ENCODE peak calls at places on chromosomes 7 and 10, in eight cellular contexts. C is HCT116, N is A549, E is HL-60, V is SK-N-SH, T is K562, X is GM23338, U is HepG2. M is an unnamed sample.

GRCh38 chr10:122786269-122786668 is 59.4 kb downstream of the CUZD1 start:
- DNase-seq in C (no peak), T (no peak), E (no peak), X (peak; percentile 84), U (peak; percentile 13), V (no peak), N (peak; percentile 21), M (no peak)

GRCh38 chr7:129617178-129617577 is 5.7 kb downstream of the NRF1 start:
- DNase-seq in E (peak; percentile 71), C (no peak), V (no peak), T (no peak), N (no peak), U (no peak), X (no peak), M (no peak)

GRCh38 chr10:84427903-84428650 is 99.7 kb downstream of the CCSER2 start:
- DNase-seq in E (no peak), X (no peak), U (peak; percentile 15), N (no peak), C (no peak), T (no peak), V (no peak), M (no peak)

GRCh38 chr7:92751902-92752901 is 84.2 kb downstream of the CDK6 start:
- DNase-seq in N (peak; percentile 68), U (peak; percentile 93), X (no peak), V (no peak), T (no peak), C (peak; percentile 77), E (no peak), M (peak; percentile 92)

GRCh38 chr7:101874028-101874427 is 56.6 kb downstream of the CUX1 start:
- DNase-seq in X (no peak), C (no peak), V (no peak), T (no peak), U (no peak), N (no peak), E (no peak), M (no peak)

GRCh38 chr7:87263537-87263936 is 44.0 kb upstream of the TMEM243 start:
- DNase-seq in X (no peak), T (no peak), N (no peak), E (no peak), V (no peak), C (no peak), U (no peak), M (no peak)

GRCh38 chr10:98371421-98371820 is 43.6 kb downstream of the PYROXD2 start:
- DNase-seq in U (no peak), E (no peak), C (no peak), X (no peak), N (no peak), T (no peak), V (no peak), M (no peak)

GRCh38 chr10:32923849-32924248 is 34.2 kb downstream of the ITGB1 start:
- DNase-seq in N (no peak), V (no peak), E (no peak), X (no peak), T (no peak), U (no peak), C (no peak), M (no peak)

GRCh38 chr7:91397612-91398011 is 133.4 kb downstream of the FZD1 start:
- DNase-seq in C (no peak), X (no peak), U (no peak), E (no peak), N (no peak), V (no peak), T (no peak), M (no peak)

GRCh38 chr7:137953692-137954470 is 48.0 kb downstream of the CREB3L2 start:
- DNase-seq in X (peak; percentile 74), C (peak; percentile 27), T (peak; percentile 53), E (no peak), V (no peak), N (peak; percentile 89), U (no peak), M (peak; percentile 78)

GRCh38 chr7:96786998-96787395 is 77.4 kb upstream of the SEM1 start:
- DNase-seq in X (peak; percentile 69), T (no peak), U (no peak), E (no peak), V (no peak), N (no peak), C (no peak), M (no peak)

GRCh38 chr10:71735709-71736569 is 16.4 kb upstream of the C10orf105 start:
- DNase-seq in N (no peak), V (no peak), C (no peak), T (no peak), E (peak; percentile 81), U (no peak), X (no peak), M (no peak)

GRCh38 chr7:8751557-8752231 is 318.3 kb downstream of the NXPH1 start:
- DNase-seq in N (no peak), X (no peak), U (no peak), T (peak; percentile 22), V (no peak), C (no peak), E (no peak), M (no peak)

GRCh38 chr7:20301311-20301939 is 29.3 kb upstream of the ITGB8 start:
- DNase-seq in U (no peak), C (no peak), X (no peak), N (no peak), T (no peak), V (no peak), E (no peak), M (no peak)

GRCh38 chr10:125102216-125102615 is 58.1 kb downstream of the CTBP2 start:
- DNase-seq in T (no peak), C (no peak), N (no peak), V (no peak), X (peak; percentile 59), E (peak; percentile 84), U (peak; percentile 22), M (no peak)

GRCh38 chr7:74083928-74084721 is 521 bp downstream of the LIMK1 start:
- DNase-seq in N (peak; percentile 61), U (no peak), V (peak; percentile 91), X (peak; percentile 59), E (peak; percentile 45), T (peak; percentile 93), C (no peak), M (no peak)

GRCh38 chr10:73892314-73893080 is 18.1 kb upstream of the CAMK2G start:
- DNase-seq in X (no peak), V (no peak), C (no peak), U (no peak), T (no peak), N (no peak), E (no peak), M (no peak)

GRCh38 chr10:92110039-92110794 is 180.7 kb downstream of the CPEB3 start:
- DNase-seq in T (no peak), C (no peak), X (no peak), E (peak; percentile 23), U (no peak), N (no peak), V (no peak), M (no peak)

GRCh38 chr7:90769036-90769435 is 172.9 kb downstream of the CDK14 start:
- DNase-seq in C (no peak), V (no peak), X (no peak), T (no peak), N (no peak), U (no peak), E (no peak), M (no peak)

DNA sequence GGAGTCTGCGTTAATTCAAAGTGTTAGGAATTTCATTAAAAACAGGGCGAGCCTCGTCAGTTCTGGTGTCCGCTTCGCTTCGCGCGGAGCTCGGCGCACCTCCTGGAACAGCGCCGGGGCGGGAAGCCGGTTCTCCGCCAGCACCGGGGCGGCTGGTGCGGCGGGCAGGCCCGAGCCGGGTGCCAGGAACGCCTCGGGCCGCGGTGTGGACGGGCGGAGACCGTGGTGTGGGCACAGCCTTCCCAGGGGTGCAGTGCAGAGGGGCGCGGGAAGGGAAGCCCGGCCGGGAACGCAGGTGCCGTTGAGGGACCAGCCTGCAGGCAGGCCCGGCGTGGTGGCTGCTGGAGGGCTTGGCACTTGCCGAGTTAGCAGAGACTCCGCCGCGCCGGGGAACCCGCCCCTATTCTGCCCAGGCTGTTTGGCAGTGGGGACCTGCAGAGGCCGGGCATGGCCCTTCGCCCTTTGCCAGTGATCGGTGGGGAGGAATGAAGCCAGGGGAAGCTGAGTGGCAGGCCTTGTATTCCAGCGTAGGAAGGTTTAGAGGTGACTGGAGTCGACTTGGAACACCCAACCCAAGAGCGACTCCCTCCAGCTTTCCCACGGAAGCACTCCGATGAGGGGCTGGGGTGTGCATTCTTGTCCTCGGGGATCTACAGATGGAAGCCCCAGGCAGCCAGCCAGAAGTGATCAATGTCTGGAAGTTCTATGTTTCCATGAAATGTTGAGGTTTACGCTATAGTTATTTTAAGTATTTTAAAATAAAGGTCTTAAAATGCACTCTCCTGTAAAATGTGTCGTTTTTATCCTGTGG is 929 bp upstream of the RHEB start:
- DNase-seq in N (no peak), X (peak; percentile 70), V (peak; percentile 76), E (no peak), C (no peak), U (no peak), T (no peak), M (no peak)
- TF ChIP-seq REST in N (no peak), X (no peak), V (no peak), E (no peak), C (no peak), U (no peak), T (no peak), M (no peak)

DNA sequence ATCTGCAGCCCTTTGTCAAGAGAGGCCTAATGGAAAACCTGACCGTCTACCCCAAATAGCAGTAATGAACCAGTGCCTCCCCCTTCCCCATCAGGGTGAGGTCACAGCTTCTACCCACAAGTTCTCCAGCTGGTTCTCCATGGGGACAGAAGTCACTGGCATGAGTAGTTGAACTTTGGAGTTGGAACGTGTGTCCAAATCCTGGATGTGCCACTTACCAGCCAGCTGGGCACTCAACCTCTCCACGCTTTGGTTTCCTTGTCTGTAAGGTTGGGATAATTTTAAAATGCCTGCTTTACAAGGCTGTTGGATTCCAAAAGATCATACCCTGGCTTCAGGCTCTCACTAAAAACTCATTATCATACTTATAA is 25.6 kb downstream of the PRLHR start:
- DNase-seq in C (no peak), T (no peak), E (no peak), U (no peak), N (no peak), V (no peak), X (no peak), M (no peak)
- TF ChIP-seq REST in C (no peak), T (no peak), E (no peak), U (no peak), N (no peak), V (no peak), X (no peak), M (no peak)

DNA sequence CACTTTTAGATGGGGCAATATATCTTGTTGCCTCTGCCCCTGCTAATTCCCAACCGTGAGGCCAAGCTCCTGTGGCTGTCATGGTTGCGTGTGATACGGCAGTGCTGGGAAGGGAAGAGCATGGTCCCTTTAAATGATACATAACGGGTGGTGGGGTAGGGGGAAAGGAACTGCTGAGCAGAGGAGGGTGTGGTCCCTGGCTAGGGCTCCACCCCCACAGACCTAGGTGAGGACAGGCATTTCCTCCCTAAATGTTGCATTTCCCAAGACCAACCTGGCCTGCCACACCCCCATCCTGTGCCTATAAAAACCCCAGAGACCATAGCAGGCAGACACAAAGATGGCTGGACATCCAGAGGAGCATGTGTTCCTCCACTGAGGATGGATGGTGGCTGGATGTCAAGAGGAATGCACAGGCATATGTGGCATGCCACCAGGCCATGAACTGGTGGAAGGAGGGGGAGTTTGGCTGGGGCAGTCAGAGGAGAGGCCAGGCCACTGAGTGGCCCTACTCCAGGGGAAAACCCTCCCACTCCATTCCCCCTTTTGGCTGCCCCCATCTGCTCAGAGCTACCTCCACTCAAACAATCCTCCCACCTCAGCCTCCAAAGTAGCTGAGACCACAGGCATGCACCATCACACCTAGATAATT is 104.0 kb downstream of the PLXDC2 start:
- DNase-seq in T (no peak), V (no peak), N (no peak), U (no peak), C (no peak), E (no peak), X (no peak), M (no peak)
- TF ChIP-seq REST in T (no peak), V (no peak), N (no peak), U (no peak), C (no peak), E (no peak), X (no peak), M (no peak)

GRCh38 chr7:77806425-77806824 is 7.9 kb downstream of the PHTF2 start:
- DNase-seq in U (no peak), E (no peak), V (no peak), X (no peak), C (no peak), T (no peak), N (no peak), M (no peak)
- TF ChIP-seq REST in U (no peak), E (no peak), V (no peak), X (no peak), C (no peak), T (no peak), N (no peak), M (no peak)